ENCODE peak calls at places on chromosomes 3 and 15, in six cellular contexts. B, I, D, J, R and Z are unnamed samples. For H3K4me1, the result is how much of the 10 kb centered on the place peaks cover.

GRCh38 chr3:32557640-32558352 is 12.9 kb downstream of the DYNC1LI1 start:
- DNase-seq in B (no peak), I (no peak), D (no peak), J (no peak), R (no peak), Z (no peak)

GRCh38 chr15:90580086-90580485 is 50.4 kb downstream of the CRTC3 start:
- DNase-seq in B (no peak), I (no peak), D (no peak), J (no peak), R (no peak), Z (no peak)

GRCh38 chr15:91652610-91653207 is 200.8 kb upstream of the SLCO3A1 start:
- DNase-seq in B (no peak), I (no peak), D (no peak), J (no peak), R (no peak), Z (no peak)

GRCh38 chr3:17755836-17756235 is 13.4 kb upstream of the TBC1D5 start:
- DNase-seq in B (no peak), I (no peak), D (no peak), J (no peak), R (no peak), Z (peak)

GRCh38 chr3:136982520-136983138 is 24.8 kb downstream of the IL20RB start:
- DNase-seq in B (no peak), I (no peak), D (no peak), J (no peak), R (no peak), Z (no peak)

GRCh38 chr3:42497009-42497731 is 5.3 kb upstream of the VIPR1 start:
- DNase-seq in B (peak), I (no peak), D (no peak), J (no peak), R (peak), Z (no peak)

GRCh38 chr15:61943992-61944391 is 116.3 kb downstream of the VPS13C start:
- DNase-seq in B (no peak), I (no peak), D (no peak), J (no peak), R (no peak), Z (no peak)

GRCh38 chr3:24929521-24929920 is 434.9 kb upstream of the THRB start:
- DNase-seq in B (no peak), I (no peak), D (no peak), J (no peak), R (no peak), Z (no peak)

GRCh38 chr3:168839692-168840091 is 744.0 kb upstream of the GOLIM4 start:
- DNase-seq in B (no peak), I (no peak), D (no peak), J (no peak), R (no peak), Z (no peak)

GRCh38 chr3:52890735-52891134 is 6.6 kb downstream of the STIMATE start:
- DNase-seq in B (no peak), I (peak), D (no peak), J (no peak), R (no peak), Z (no peak)

GRCh38 chr3:129441215-129441614 is 1.2 kb downstream of the IFT122 start:
- DNase-seq in B (no peak), I (no peak), D (no peak), J (no peak), R (no peak), Z (no peak)

GRCh38 chr3:177905895-177906511 is 630.2 kb upstream of the KCNMB2 start:
- DNase-seq in B (no peak), I (no peak), D (no peak), J (no peak), R (no peak), Z (peak)

GRCh38 chr3:186487819-186488218 is 56.4 kb downstream of the CRYGS start:
- DNase-seq in B (no peak), I (no peak), D (no peak), J (no peak), R (no peak), Z (no peak)

GRCh38 chr3:43583481-43583880 is 38.3 kb downstream of the ANO10 start:
- DNase-seq in B (no peak), I (no peak), D (no peak), J (no peak), R (no peak), Z (no peak)

GRCh38 chr3:112302061-112302830 is 8.2 kb upstream of the SLC9C1 start:
- DNase-seq in B (no peak), I (no peak), D (no peak), J (no peak), R (no peak), Z (no peak)

GRCh38 chr3:127646501-127647046 is 17.6 kb downstream of the PODXL2 start:
- DNase-seq in B (no peak), I (no peak), D (no peak), J (no peak), R (no peak), Z (no peak)

GRCh38 chr3:195255571-195256501 is 15.1 kb downstream of the XXYLT1 start:
- DNase-seq in B (no peak), I (no peak), D (no peak), J (no peak), R (no peak), Z (no peak)

GRCh38 chr3:106176734-106177133 is 307.9 kb upstream of the CBLB start:
- DNase-seq in B (no peak), I (peak), D (peak), J (no peak), R (no peak), Z (no peak)

GRCh38 chr3:141240290-141241247 is 8.9 kb downstream of the PXYLP1 start:
- DNase-seq in B (no peak), I (no peak), D (no peak), J (no peak), R (no peak), Z (no peak)

GRCh38 chr3:11819146-11819545 is 27.5 kb downstream of the TAMM41 start:
- DNase-seq in B (no peak), I (no peak), D (no peak), J (no peak), R (no peak), Z (peak)

GRCh38 chr3:11820540-11821041 is 26.1 kb downstream of the TAMM41 start:
- DNase-seq in B (no peak), I (no peak), D (no peak), J (no peak), R (no peak), Z (no peak)

DNA sequence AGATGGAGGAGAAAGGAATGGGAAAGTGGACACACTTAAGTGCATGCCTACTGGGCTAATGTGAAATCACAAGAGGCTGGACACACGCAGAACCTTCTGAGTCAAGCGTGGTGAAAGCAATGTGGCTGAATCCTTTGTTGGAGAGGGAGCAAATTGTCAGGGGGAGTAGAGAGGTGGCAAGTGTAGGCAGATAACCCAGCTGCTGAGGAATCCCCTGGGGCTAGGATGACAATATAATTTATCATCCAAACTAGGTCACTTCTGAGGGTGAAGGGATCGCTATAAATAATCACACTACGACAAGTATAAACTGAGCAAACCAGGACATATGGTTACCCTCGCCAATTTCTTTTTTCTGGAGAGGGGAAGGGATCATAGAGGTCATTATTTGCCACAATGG is 28.7 kb downstream of the TAMM41 start:
- DNase-seq in B (no peak), I (no peak), D (no peak), J (no peak), R (no peak), Z (peak)
- H3K27ac ChIP-seq in B (no peak), I (no peak), D (no peak), J (no peak), R (no peak), Z (no peak)

DNA sequence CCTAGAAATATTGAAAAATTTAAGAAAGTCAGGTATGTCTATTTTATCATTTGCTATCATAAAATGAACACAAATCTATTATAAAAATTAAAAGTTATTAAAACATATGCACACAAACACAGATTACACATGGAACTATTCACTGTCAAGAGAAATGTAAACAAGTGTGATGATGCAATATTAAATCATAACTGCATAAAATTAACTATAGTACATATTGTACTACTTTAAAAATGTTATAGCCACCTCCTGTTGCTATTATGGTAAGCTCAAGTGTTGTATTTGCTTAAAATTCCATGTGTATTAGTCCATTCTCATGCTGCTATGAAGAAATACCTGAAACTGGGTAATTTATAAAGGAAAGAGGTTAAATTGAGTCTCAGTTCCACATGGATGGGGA is 54.7 kb upstream of the CMC1 start:
- DNase-seq in B (no peak), I (no peak), D (no peak), J (no peak), R (no peak), Z (no peak)
- H3K4me1 ChIP-seq in B (under half), I (under half), D (under half), J (under half), R (under half), Z (under half)

GRCh38 chr3:14718539-14718938 is 43.6 kb downstream of the C3orf20 start:
- DNase-seq in B (no peak), I (no peak), D (no peak), J (no peak), R (no peak), Z (no peak)
- H3K27ac ChIP-seq in B (no peak), I (no peak), D (no peak), J (no peak), R (no peak), Z (no peak)

GRCh38 chr15:63971904-63972303 is 74.4 kb downstream of the DAPK2 start:
- DNase-seq in B (no peak), I (no peak), D (no peak), J (no peak), R (no peak), Z (no peak)

GRCh38 chr15:63974036-63974435 is 72.2 kb downstream of the DAPK2 start:
- DNase-seq in B (no peak), I (no peak), D (no peak), J (no peak), R (no peak), Z (no peak)

GRCh38 chr15:63971427-63971805 is 74.9 kb downstream of the DAPK2 start:
- DNase-seq in B (no peak), I (no peak), D (peak), J (no peak), R (peak), Z (no peak)

GRCh38 chr15:63973212-63974009 is 72.9 kb downstream of the DAPK2 start:
- DNase-seq in B (peak), I (no peak), D (no peak), J (no peak), R (peak), Z (no peak)

GRCh38 chr15:63972801-63973200 is 73.5 kb downstream of the DAPK2 start:
- DNase-seq in B (no peak), I (no peak), D (no peak), J (no peak), R (no peak), Z (no peak)
- H3K4me1 ChIP-seq in B (under half), I (under half), D (under half), J (half or more), R (half or more), Z (under half)

GRCh38 chr3:56720836-56721235 is 37.8 kb upstream of the TASOR start:
- DNase-seq in B (no peak), I (no peak), D (no peak), J (no peak), R (no peak), Z (no peak)

GRCh38 chr3:56724580-56725142 is 41.6 kb upstream of the TASOR start:
- DNase-seq in B (no peak), I (no peak), D (no peak), J (no peak), R (no peak), Z (no peak)

DNA sequence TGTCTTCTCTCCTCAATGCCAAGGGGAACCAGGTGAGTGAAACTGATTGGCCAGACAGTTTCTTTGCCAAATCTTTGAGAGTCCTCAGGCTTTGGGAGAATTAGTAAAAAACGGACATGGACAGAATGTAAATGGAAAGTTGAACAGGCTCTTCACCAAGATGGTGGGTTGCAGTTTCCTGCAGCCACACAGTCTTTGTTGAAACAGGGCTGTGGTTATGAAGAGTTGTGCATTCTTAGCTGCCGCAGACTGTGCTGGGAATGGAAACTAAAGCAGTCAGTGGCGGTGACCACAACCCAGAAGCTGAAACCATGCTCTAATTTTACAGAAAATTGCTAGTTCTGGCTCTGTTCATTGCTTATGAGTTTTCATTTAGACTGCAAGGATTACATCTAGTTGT is 42.1 kb upstream of the TASOR start:
- DNase-seq in B (no peak), I (no peak), D (peak), J (no peak), R (no peak), Z (no peak)
- H3K27ac ChIP-seq in B (no peak), I (peak), D (no peak), J (no peak), R (no peak), Z (no peak)

GRCh38 chr15:71485094-71485693 is 325.2 kb upstream of the NR2E3 start:
- DNase-seq in B (no peak), I (no peak), D (no peak), J (no peak), R (no peak), Z (no peak)

GRCh38 chr15:71494565-71494964 is 315.8 kb upstream of the NR2E3 start:
- DNase-seq in B (no peak), I (no peak), D (no peak), J (no peak), R (no peak), Z (no peak)

GRCh38 chr15:71484080-71484479 is 326.3 kb upstream of the NR2E3 start:
- DNase-seq in B (no peak), I (no peak), D (no peak), J (no peak), R (no peak), Z (no peak)

GRCh38 chr15:71493526-71493925 is 316.8 kb upstream of the NR2E3 start:
- DNase-seq in B (no peak), I (no peak), D (no peak), J (no peak), R (no peak), Z (no peak)

GRCh38 chr15:71489570-71489969 is 320.8 kb upstream of the NR2E3 start:
- DNase-seq in B (no peak), I (no peak), D (no peak), J (no peak), R (no peak), Z (no peak)
- H3K4me1 ChIP-seq in B (under half), I (under half), D (under half), J (under half), R (under half), Z (under half)

DNA sequence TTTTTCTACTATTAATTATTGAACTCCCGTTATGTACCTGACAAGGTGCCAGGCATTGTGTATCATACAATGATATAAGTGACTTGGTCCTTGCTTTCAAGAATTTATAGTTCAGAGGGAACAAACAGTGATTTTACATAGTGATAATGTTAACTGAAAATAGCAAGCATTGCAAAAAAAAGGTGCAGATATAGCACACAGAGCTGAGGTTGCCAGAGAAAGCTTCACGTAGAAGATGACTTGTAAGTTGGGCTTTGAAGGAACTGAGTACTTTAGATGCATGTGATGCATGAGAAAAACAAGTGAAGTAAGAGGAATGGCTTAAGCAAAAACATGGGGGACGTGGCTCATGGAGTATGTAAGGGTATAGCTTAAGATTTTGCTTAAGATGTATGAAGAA is 584.5 kb downstream of the NAALADL2 start:
- DNase-seq in B (no peak), I (no peak), D (no peak), J (no peak), R (no peak), Z (no peak)
- H3K27ac ChIP-seq in B (no peak), I (no peak), D (no peak), J (no peak), R (no peak), Z (no peak)

DNA sequence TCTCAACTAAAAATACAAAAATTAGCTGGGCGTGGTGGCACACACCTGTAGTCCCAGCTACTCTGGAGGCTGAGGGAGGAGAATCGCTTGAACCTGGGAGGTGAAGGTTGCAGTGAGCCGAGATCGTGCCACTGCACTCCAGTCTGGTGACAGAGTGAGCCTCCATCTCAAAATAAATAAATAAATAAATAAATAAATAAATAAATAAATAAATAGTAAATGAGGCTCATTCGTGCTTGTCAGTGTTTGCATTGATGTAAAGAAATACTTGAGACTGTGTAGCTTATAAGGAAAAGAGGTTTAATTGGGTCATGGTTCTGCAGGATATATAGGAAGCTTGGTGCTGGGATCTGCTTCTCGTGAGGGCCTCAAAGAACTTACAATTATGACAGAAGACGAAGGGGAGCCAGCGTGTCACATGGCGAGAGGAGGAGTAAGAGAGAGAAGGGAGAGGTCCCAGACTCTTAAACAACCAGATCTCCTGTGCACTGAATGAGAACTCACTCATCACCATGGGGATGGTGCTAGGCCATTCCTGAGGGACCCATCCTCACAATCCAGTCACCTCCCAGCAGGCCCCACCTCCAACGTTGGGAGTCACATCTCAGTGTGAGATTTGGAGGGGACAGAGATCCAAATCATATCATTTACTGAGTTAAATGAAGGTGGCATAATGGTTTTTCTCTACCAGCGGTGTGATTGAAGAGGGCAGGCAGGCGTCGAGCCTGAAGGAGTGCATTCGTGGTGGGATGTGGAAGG is 104.5 kb downstream of the FNDC3B start:
- DNase-seq in B (no peak), I (no peak), D (no peak), J (no peak), R (no peak), Z (no peak)
- H3K4me1 ChIP-seq in B (under half), I (under half), D (under half), J (half or more), R (half or more), Z (half or more)

GRCh38 chr3:115766587-115767492 is 143.5 kb downstream of the GAP43 start:
- DNase-seq in B (no peak), I (no peak), D (no peak), J (no peak), R (no peak), Z (no peak)

GRCh38 chr3:115772951-115773350 is 149.6 kb downstream of the GAP43 start:
- DNase-seq in B (no peak), I (no peak), D (no peak), J (no peak), R (no peak), Z (no peak)

DNA sequence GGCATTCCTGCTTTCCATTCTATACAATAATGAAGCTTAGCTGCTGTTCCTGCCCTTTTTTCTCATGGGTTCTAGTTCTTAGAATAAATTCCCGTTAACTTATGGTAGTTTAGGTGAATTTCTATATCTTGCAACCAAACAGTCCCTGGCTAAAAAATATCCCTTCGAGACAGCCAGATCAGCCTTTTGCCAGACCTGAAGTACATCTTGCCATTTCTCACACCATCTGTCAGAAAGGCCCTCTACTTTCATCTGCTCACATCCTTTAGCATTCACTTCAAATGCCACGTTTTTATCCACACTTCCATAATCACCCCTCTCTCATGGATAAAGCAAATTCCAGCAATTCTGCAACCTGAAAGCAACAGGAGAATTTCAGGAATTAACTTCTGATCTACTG is 145.4 kb downstream of the GAP43 start:
- DNase-seq in B (no peak), I (no peak), D (no peak), J (no peak), R (no peak), Z (no peak)
- H3K27ac ChIP-seq in B (no peak), I (no peak), D (no peak), J (no peak), R (no peak), Z (no peak)

GRCh38 chr15:96344120-96344705 is 13.7 kb downstream of the NR2F2 start:
- DNase-seq in B (no peak), I (no peak), D (no peak), J (no peak), R (no peak), Z (no peak)

GRCh38 chr15:96346409-96346808 is 15.9 kb downstream of the NR2F2 start:
- DNase-seq in B (no peak), I (no peak), D (no peak), J (no peak), R (no peak), Z (no peak)

GRCh38 chr15:96344706-96345559 is 14.4 kb downstream of the NR2F2 start:
- DNase-seq in B (no peak), I (no peak), D (no peak), J (no peak), R (no peak), Z (no peak)

GRCh38 chr15:96347181-96348111 is 16.9 kb downstream of the NR2F2 start:
- DNase-seq in B (no peak), I (no peak), D (no peak), J (peak), R (no peak), Z (no peak)

GRCh38 chr15:96345560-96346389 is 15.3 kb downstream of the NR2F2 start:
- DNase-seq in B (no peak), I (no peak), D (no peak), J (peak), R (peak), Z (peak)
- H3K4me1 ChIP-seq in B (under half), I (under half), D (under half), J (half or more), R (half or more), Z (under half)